ENCODE peak calls at places on chromosome 5, in four cellular contexts. J is HepG2, I is GM12878, H is K562. M is an unnamed sample.

GRCh38 chr5:27561408-27561807 is 523.0 kb upstream of the CDH9 start:
- DNase-seq in I (no peak), H (no peak), J (no peak), M (no peak)

GRCh38 chr5:23208959-23209431 is 298.4 kb upstream of the PRDM9 start:
- DNase-seq in J (peak), I (peak), H (peak), M (peak)

GRCh38 chr5:56711191-56711590 is 104.2 kb upstream of the MAP3K1 start:
- DNase-seq in I (no peak), J (no peak), H (no peak), M (no peak)

GRCh38 chr5:72210913-72211670 is 103.8 kb downstream of the MAP1B start:
- DNase-seq in H (no peak), J (peak), I (no peak), M (no peak)

GRCh38 chr5:179766021-179766725 is 27.6 kb upstream of the LTC4S start:
- DNase-seq in I (no peak), J (no peak), H (peak), M (no peak)

GRCh38 chr5:174500636-174501035 is 223.7 kb upstream of the MSX2 start:
- DNase-seq in I (no peak), J (no peak), H (no peak), M (no peak)

GRCh38 chr5:77599676-77600075 is 38.8 kb downstream of the OTP start:
- DNase-seq in I (no peak), J (no peak), H (no peak), M (no peak)

GRCh38 chr5:5342784-5343183 is 79.7 kb upstream of the ICE1 start:
- DNase-seq in J (no peak), I (no peak), H (no peak), M (no peak)

GRCh38 chr5:124679578-124680210 is 66.7 kb downstream of the ZNF608 start:
- DNase-seq in I (no peak), H (no peak), J (no peak), M (no peak)

GRCh38 chr5:54639621-54640020 is 122.1 kb downstream of the SNX18 start:
- DNase-seq in H (no peak), J (no peak), I (no peak), M (no peak)

GRCh38 chr5:64944868-64945267 is 176.1 kb downstream of the CWC27 start:
- DNase-seq in H (no peak), J (no peak), I (no peak), M (no peak)

GRCh38 chr5:120152472-120152871 is 311.6 kb upstream of the PRR16 start:
- DNase-seq in H (no peak), J (no peak), I (no peak), M (no peak)

GRCh38 chr5:135134686-135135381 is 100.8 kb upstream of the PITX1 start:
- DNase-seq in J (no peak), I (no peak), H (no peak), M (no peak)

GRCh38 chr5:6723901-6724300 is 10.7 kb downstream of the TENT4A start:
- DNase-seq in H (no peak), I (no peak), J (no peak), M (no peak)

GRCh38 chr5:17411436-17411835 is 86.6 kb upstream of the TAF11L2 start:
- DNase-seq in I (no peak), J (no peak), H (no peak), M (no peak)

GRCh38 chr5:154190652-154191304 is at the start of gene GALNT10:
- DNase-seq in J (peak), H (peak), I (no peak), M (peak)

GRCh38 chr5:42768106-42768504 is 11.5 kb downstream of the CCDC152 start:
- DNase-seq in J (no peak), I (no peak), H (no peak), M (no peak)

GRCh38 chr5:10467281-10468198 is 25.9 kb downstream of the ROPN1L start:
- DNase-seq in I (no peak), J (no peak), H (no peak), M (no peak)

GRCh38 chr5:16957305-16958165 is 21.4 kb upstream of the MYO10 start:
- DNase-seq in H (no peak), J (no peak), I (no peak), M (no peak)

GRCh38 chr5:75626959-75627358 is 15.7 kb downstream of the ANKDD1B start:
- DNase-seq in I (no peak), J (no peak), H (no peak), M (no peak)

GRCh38 chr5:7078901-7079300 is 317.0 kb upstream of the ADCY2 start:
- DNase-seq in I (no peak), J (no peak), H (no peak), M (no peak)

GRCh38 chr5:1788828-1789227 is 10.8 kb downstream of the MRPL36 start:
- DNase-seq in I (no peak), H (no peak), J (peak), M (no peak)

GRCh38 chr5:1536298-1537165 is 12.8 kb upstream of the LPCAT1 start:
- DNase-seq in J (peak), I (peak), H (no peak), M (no peak)

GRCh38 chr5:172999974-173000373 is 16.4 kb downstream of the ATP6V0E1 start:
- DNase-seq in I (no peak), J (no peak), H (no peak), M (no peak)

GRCh38 chr5:170475269-170476000 is 28.4 kb upstream of the KCNIP1 start:
- DNase-seq in I (no peak), H (no peak), J (no peak), M (no peak)

GRCh38 chr5:77970891-77971290 is 194.8 kb upstream of the TBCA start:
- DNase-seq in H (no peak), J (no peak), I (no peak), M (no peak)

GRCh38 chr5:135944967-135945560 is 9.7 kb downstream of the LECT2 start:
- DNase-seq in H (peak), J (peak), I (no peak), M (peak)

GRCh38 chr5:39424751-39425524 is at the start of gene DAB2:
- DNase-seq in H (peak), J (peak), I (no peak), M (peak)

GRCh38 chr5:150763023-150763793 is 4.4 kb upstream of the DCTN4 start:
- DNase-seq in I (no peak), J (peak), H (peak), M (no peak)

GRCh38 chr5:154861946-154862345 is 3.5 kb downstream of the CNOT8 start:
- DNase-seq in J (no peak), H (no peak), I (no peak), M (no peak)

GRCh38 chr5:76403963-76404693 is 1.0 kb downstream of the IQGAP2 start:
- DNase-seq in H (peak), J (peak), I (peak), M (peak)

GRCh38 chr5:9283021-9283420 is 262.9 kb downstream of the SEMA5A start:
- DNase-seq in I (no peak), H (no peak), J (no peak), M (no peak)

GRCh38 chr5:137575847-137576246 is 76.7 kb upstream of the SPOCK1 start:
- DNase-seq in I (no peak), H (no peak), J (no peak), M (no peak)

GRCh38 chr5:172266071-172266675 is 17.4 kb downstream of the UBTD2 start:
- DNase-seq in I (no peak), J (no peak), H (no peak), M (no peak)

GRCh38 chr5:176620333-176620981 is 9.9 kb downstream of the SNCB start:
- DNase-seq in J (no peak), H (peak), I (no peak), M (no peak)

DNA sequence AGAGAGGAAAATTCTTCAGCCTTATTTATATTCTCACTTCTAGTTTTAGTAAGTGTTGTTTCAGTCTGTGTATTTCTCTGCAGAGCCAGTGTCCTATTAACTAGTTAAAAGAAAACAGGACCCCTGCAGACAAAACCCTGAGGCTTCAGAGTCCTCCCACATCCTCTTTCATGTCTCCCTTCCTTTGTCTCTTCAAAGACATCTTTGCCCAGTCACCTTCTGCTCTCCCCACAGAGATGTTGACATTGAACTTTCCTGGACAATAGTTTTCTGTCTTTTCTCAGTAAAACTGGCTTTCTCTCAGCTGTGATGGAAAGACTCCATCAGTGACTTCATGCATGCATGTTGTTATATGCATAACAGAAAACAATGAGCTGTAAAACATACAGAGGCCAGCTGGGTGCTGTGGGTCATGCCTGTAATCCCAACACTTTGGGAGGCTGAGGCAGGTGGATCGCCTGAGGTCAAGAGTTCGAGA is 20.2 kb downstream of the GRAMD2B start:
- DNase-seq in I (peak), J (peak), H (no peak), M (no peak)
- TF ChIP-seq FOXK2 in I (no peak), J (no peak), H (no peak), M (no peak)

GRCh38 chr5:19314840-19315239 is 673.2 kb downstream of the CDH18 start:
- DNase-seq in J (no peak), H (no peak), I (no peak), M (no peak)
- TF ChIP-seq FOXK2 in J (no peak), H (no peak), I (no peak), M (no peak)

DNA sequence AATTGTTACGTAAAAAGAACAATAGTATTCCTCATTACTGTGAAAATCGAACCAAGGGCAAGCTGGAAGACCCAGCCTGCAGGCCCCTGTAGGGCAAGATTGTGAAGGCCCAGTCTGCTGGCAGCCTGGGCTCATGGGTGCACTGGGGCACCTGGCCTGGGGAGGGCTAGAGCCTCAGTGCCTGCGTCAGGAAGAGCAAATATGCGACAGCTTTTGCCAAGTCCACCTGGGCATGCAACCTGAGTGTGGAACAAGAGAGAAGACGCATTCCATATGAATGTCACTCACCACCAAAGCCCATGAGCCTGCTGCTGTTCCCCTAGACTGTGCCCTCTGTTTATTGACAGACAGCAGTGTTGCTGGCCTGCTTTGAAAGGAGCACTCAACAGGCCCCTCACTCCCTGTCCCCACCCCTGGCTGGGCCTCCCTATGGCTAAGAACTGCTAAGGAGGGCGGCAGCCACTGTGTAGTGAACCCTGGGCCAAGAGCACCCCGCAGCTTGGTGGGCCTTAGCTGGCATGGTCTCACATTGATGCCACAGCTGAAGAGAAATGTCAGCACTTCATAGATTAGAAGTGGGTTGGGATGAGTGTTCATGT is 28.2 kb downstream of the PSD2 start:
- DNase-seq in H (no peak), I (no peak), J (no peak), M (no peak)
- TF ChIP-seq FOXK2 in H (no peak), I (no peak), J (no peak), M (no peak)

DNA sequence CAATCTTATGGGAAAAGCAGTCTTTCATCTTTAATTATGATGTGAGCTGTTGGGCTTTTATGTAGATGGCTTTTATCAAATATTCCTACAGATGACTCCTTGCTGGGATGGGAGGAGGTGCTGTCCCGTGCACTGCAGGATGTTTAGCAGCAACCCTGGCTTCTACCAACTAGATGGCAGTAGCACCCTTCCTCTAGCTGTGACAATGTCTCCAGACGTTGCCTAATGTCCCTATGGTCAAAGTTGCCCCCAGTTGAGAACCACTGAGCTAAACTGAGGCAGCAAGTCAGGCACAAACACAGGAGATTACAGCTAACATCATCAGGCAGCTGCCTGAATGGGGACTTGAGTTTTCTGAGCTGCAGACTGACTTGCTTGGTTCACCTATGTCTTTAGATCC is 401.9 kb upstream of the PDE4D start:
- DNase-seq in I (peak), H (no peak), J (peak), M (peak)
- TF ChIP-seq FOXK2 in I (no peak), H (no peak), J (no peak), M (no peak)

DNA sequence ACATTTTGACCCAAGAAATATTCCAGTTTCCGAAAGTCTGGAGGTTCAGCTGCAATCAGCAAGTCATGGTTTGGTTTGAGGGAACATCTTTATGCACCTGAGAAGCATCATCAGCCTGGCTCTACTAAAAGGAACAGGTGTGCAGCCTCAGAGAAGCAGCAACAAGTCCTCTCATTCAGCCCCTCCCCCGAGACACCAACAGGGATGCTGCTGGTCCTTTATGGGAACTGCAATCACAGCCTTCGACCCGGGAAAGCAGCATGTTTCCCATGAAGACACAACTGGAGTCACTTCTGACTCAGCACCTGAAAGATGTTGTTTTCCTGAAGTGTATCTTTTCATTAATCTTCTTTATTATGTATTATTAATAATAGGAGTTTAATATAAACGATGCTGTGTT is 15.5 kb upstream of the NREP start:
- DNase-seq in J (no peak), I (no peak), H (no peak), M (peak)
- TF ChIP-seq FOXK2 in J (no peak), I (no peak), H (no peak), M (no peak)

GRCh38 chr5:83469075-83469474 is 2.5 kb upstream of the VCAN start:
- DNase-seq in H (no peak), J (no peak), I (no peak), M (no peak)

GRCh38 chr5:83467315-83468044 is 4.1 kb upstream of the VCAN start:
- DNase-seq in I (no peak), H (no peak), J (no peak), M (no peak)

DNA sequence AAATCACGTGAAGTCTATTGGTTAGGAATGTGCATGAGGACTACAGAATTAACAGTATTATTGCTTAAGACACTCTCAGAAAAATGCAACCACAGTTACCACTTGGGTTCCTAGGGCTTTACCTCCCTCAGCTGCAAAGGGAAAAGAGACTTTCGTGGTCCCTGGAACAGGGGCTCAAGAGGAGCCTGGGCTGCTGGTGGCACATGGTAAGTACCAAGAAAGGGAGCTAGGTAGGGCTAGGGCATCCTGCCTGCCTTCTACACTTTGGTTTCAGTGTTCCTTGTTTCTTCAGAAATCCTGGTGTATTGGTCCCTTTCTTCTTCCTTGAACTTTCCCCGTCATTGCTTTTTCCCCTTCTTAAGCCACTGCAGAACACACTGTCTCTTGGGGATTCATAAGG is 7.3 kb upstream of the VCAN start:
- DNase-seq in J (no peak), I (no peak), H (no peak), M (no peak)
- TF ChIP-seq FOXK2 in J (no peak), I (no peak), H (no peak), M (no peak)

DNA sequence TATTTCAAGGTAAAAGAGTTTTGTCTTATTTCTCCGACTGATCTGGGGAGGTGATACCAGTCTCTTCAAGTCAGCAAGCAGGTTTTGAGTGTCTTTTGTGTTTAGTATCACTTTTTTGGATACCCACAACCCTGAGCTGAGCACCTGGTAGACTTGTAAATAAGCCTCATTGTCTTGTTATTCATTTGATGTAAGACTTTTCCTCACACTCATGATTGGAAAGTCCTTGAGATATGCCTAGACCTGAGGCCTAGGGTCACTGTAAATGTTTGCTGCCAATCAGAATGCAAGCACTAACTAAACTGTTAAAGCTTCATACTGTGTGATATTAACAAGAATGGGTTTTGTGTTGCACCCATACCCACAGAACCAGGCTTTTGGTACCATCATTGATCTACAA is 100.7 kb upstream of the CKMT2 start:
- DNase-seq in I (no peak), J (no peak), H (no peak), M (no peak)
- TF ChIP-seq FOXK2 in I (no peak), J (no peak), H (no peak), M (no peak)

GRCh38 chr5:115389074-115389798 is 92.8 kb upstream of the CCDC112 start:
- DNase-seq in I (no peak), J (no peak), H (no peak), M (no peak)
- TF ChIP-seq FOXK2 in I (no peak), J (no peak), H (no peak), M (no peak)

GRCh38 chr5:99141534-99142135 is 212.8 kb upstream of the CHD1 start:
- DNase-seq in H (no peak), J (no peak), I (no peak), M (no peak)
- TF ChIP-seq FOXK2 in H (no peak), J (no peak), I (no peak), M (no peak)

M was measured in HEK293T.